ENCODE peak calls at places on chromosomes 12 and 14, in seven cellular contexts. I is NCI-H187 treated with DMSO at 0.1 percent for 48 hours; H is RPMI7951; T is upper lobe of left lung; V is activated naive CD4-positive, alpha-beta T cell treated with anti-CD3 and anti-CD28 coated beads, Interleukin-2, amount 50 U/mL, for 16 hours; Y is NCI-H1694; U is ACHN. K is an unnamed sample.

GRCh38 chr14:91891081-91891480 is 23.7 kb upstream of the TC2N start:
- DNase-seq in H (no peak), V (no peak), Y (no peak), T (no peak), I (no peak), U (no peak), K (no peak)

GRCh38 chr12:76952995-76953394 is 74.2 kb upstream of the CSRP2 start:
- DNase-seq in V (no peak), Y (no peak), H (no peak), T (no peak), I (no peak), U (peak), K (no peak)

GRCh38 chr14:34693228-34693939 is 21.0 kb downstream of the CFL2 start:
- DNase-seq in T (no peak), U (peak), V (peak), H (peak), Y (no peak), I (no peak), K (no peak)

GRCh38 chr12:57175428-57176138 is 28.2 kb upstream of the LRP1-AS start:
- DNase-seq in V (peak), T (no peak), H (peak), Y (no peak), I (peak), U (peak), K (peak)

GRCh38 chr14:90513151-90514014 is 116.6 kb downstream of the CALM1 start:
- DNase-seq in I (peak), Y (peak), U (no peak), H (peak), T (peak), V (no peak), K (peak)

GRCh38 chr12:124440841-124441381 is 126.5 kb downstream of the NCOR2 start:
- DNase-seq in T (no peak), V (no peak), U (no peak), Y (no peak), I (no peak), H (peak), K (no peak)

GRCh38 chr12:101877816-101878811 is 734 bp downstream of the DRAM1 start:
- DNase-seq in T (no peak), U (peak), Y (no peak), V (no peak), I (no peak), H (peak), K (peak)

GRCh38 chr14:55254581-55254980 is 16.6 kb upstream of the FBXO34 start:
- DNase-seq in V (no peak), U (no peak), T (no peak), Y (no peak), I (no peak), H (no peak), K (no peak)

GRCh38 chr14:81485372-81485771 is 48.3 kb downstream of the SEL1L start:
- DNase-seq in Y (no peak), H (no peak), U (no peak), V (no peak), I (no peak), T (no peak), K (no peak)

GRCh38 chr12:69097619-69098368 is 141.6 kb upstream of the CPSF6 start:
- DNase-seq in H (peak), U (no peak), I (no peak), V (no peak), T (no peak), Y (no peak), K (no peak)

GRCh38 chr12:62986844-62987243 is 51.9 kb upstream of the PPM1H start:
- DNase-seq in U (no peak), T (no peak), V (no peak), I (no peak), Y (no peak), H (no peak), K (no peak)

GRCh38 chr14:64704743-64705405 is 650 bp downstream of the PLEKHG3 start:
- DNase-seq in H (no peak), V (no peak), Y (no peak), T (peak), I (no peak), U (peak), K (peak)

GRCh38 chr12:131897875-131898274 is 3.5 kb downstream of the ULK1 start:
- DNase-seq in Y (no peak), U (no peak), V (no peak), T (no peak), I (no peak), H (no peak), K (no peak)

GRCh38 chr12:78580296-78580695 is 284.3 kb upstream of the SYT1 start:
- DNase-seq in V (no peak), T (no peak), I (no peak), U (no peak), Y (no peak), H (no peak), K (no peak)

GRCh38 chr12:130286041-130286440 is 51.6 kb upstream of the PIWIL1 start:
- DNase-seq in U (no peak), I (no peak), H (no peak), T (no peak), Y (no peak), V (no peak), K (no peak)

GRCh38 chr12:115144425-115144824 is 460.4 kb upstream of the TBX3 start:
- DNase-seq in Y (no peak), V (no peak), T (no peak), I (no peak), U (no peak), H (no peak), K (no peak)

GRCh38 chr12:48199784-48200198 is 3.3 kb downstream of the OR10AD1 start:
- DNase-seq in T (no peak), Y (no peak), H (no peak), U (no peak), V (no peak), I (no peak), K (no peak)

GRCh38 chr14:89259951-89260350 is 157.1 kb downstream of the FOXN3 start:
- DNase-seq in T (no peak), H (no peak), I (no peak), V (no peak), Y (no peak), U (no peak), K (no peak)

GRCh38 chr12:108666326-108666995 is 32.8 kb upstream of the SELPLG start:
- DNase-seq in T (no peak), Y (no peak), H (peak), I (no peak), V (no peak), U (no peak), K (peak)

GRCh38 chr14:34090451-34090850 is 139.6 kb upstream of the EGLN3 start:
- DNase-seq in H (no peak), I (no peak), V (no peak), Y (no peak), T (no peak), U (no peak), K (no peak)

K was measured in sigmoid colon.